ENCODE peak calls at places on chromosomes 3 and 15, in nine cellular contexts. N is CD8-positive, alpha-beta T cell; M is AG04450; X is lung; I is tibial nerve; L is neural progenitor cell; Z is A549; F is endothelial cell of umbilical vein; O is stomach. T is an unnamed sample.

GRCh38 chr3:104788807-104789206 is 577.9 kb upstream of the ALCAM start:
- DNase-seq in N (no peak), M (no peak), X (no peak), I (no peak), L (no peak), Z (no peak), F (no peak), O (no peak), T (no peak)

GRCh38 chr3:1693145-1693544 is 405.5 kb upstream of the CNTN4 start:
- DNase-seq in N (no peak), M (no peak), X (no peak), I (no peak), L (no peak), Z (no peak), F (no peak), O (no peak), T (no peak)

GRCh38 chr3:186193534-186194450 is 84.9 kb upstream of the ETV5 start:
- DNase-seq in N (no peak), M (no peak), X (no peak), I (no peak), L (peak; percentile 82), Z (no peak), F (no peak), O (no peak), T (no peak)

GRCh38 chr3:140953028-140953960 is 11.7 kb downstream of the SLC25A36 start:
- DNase-seq in N (no peak), M (peak; percentile 18), X (no peak), I (no peak), L (no peak), Z (no peak), F (peak; percentile 15), O (no peak), T (peak; percentile 71)

GRCh38 chr3:161551697-161552096 is 55.1 kb downstream of the OTOL1 start:
- DNase-seq in N (no peak), M (no peak), X (no peak), I (no peak), L (no peak), Z (no peak), F (no peak), O (no peak), T (no peak)

GRCh38 chr3:28940530-28940929 is 340.3 kb upstream of the RBMS3 start:
- DNase-seq in N (no peak), M (peak; percentile 78), X (no peak), I (peak; percentile 52), L (no peak), Z (no peak), F (peak; percentile 72), O (no peak), T (peak; percentile 88)

GRCh38 chr3:181630873-181631272 is 80.9 kb upstream of the SOX2 start:
- DNase-seq in N (no peak), M (no peak), X (no peak), I (no peak), L (no peak), Z (no peak), F (peak; percentile 58), O (no peak), T (peak; percentile 47)

GRCh38 chr3:173599673-173600072 is 202.1 kb downstream of the NLGN1 start:
- DNase-seq in N (no peak), M (no peak), X (no peak), I (no peak), L (no peak), Z (no peak), F (no peak), O (no peak), T (no peak)

GRCh38 chr3:69914395-69914794 is 85.1 kb upstream of the SAMMSON start:
- DNase-seq in N (no peak), M (no peak), X (no peak), I (no peak), L (no peak), Z (no peak), F (no peak), O (no peak), T (no peak)

GRCh38 chr3:63192248-63192647 is 85.9 kb upstream of the SYNPR start:
- DNase-seq in N (no peak), M (no peak), X (no peak), I (no peak), L (no peak), Z (no peak), F (no peak), O (no peak), T (no peak)

GRCh38 chr3:123605789-123606234 is 21.0 kb upstream of the HACD2 start:
- DNase-seq in N (no peak), M (no peak), X (no peak), I (no peak), L (no peak), Z (peak; percentile 58), F (no peak), O (no peak), T (no peak)

GRCh38 chr3:64432870-64433269 is 207.6 kb upstream of the PRICKLE2 start:
- DNase-seq in N (no peak), M (no peak), X (no peak), I (no peak), L (no peak), Z (no peak), F (no peak), O (no peak), T (no peak)

GRCh38 chr15:40567111-40567510 is 2.0 kb upstream of the RPUSD2 start:
- DNase-seq in N (no peak), M (no peak), X (no peak), I (no peak), L (peak; percentile 61), Z (no peak), F (peak; percentile 13), O (no peak), T (no peak)

GRCh38 chr15:64619880-64620839 is 155.2 kb downstream of the RBPMS2 start:
- DNase-seq in N (no peak), M (no peak), X (no peak), I (no peak), L (no peak), Z (no peak), F (peak; percentile 24), O (no peak), T (peak; percentile 88)

GRCh38 chr15:50046159-50046558 is 72.9 kb downstream of the ATP8B4 start:
- DNase-seq in N (no peak), M (no peak), X (no peak), I (no peak), L (no peak), Z (no peak), F (no peak), O (no peak), T (no peak)

GRCh38 chr15:59615661-59616060 is 4.1 kb downstream of the GCNT3 start:
- DNase-seq in N (no peak), M (no peak), X (no peak), I (no peak), L (no peak), Z (no peak), F (no peak), O (no peak), T (no peak)

GRCh38 chr15:59622289-59622688 is 10.7 kb downstream of the GCNT3 start:
- DNase-seq in N (peak; percentile 14), M (no peak), X (no peak), I (no peak), L (peak; percentile 55), Z (peak; percentile 96), F (peak; percentile 55), O (peak; percentile 66), T (peak; percentile 92)

GRCh38 chr15:59614153-59614552 is 2.6 kb downstream of the GCNT3 start:
- DNase-seq in N (no peak), M (no peak), X (no peak), I (no peak), L (no peak), Z (no peak), F (no peak), O (no peak), T (no peak)

GRCh38 chr15:59611277-59612260 is at the start of gene GCNT3:
- DNase-seq in N (no peak), M (no peak), X (no peak), I (no peak), L (no peak), Z (peak; percentile 97), F (no peak), O (no peak), T (peak; percentile 96)

GRCh38 chr15:59616390-59616789 is 4.8 kb downstream of the GCNT3 start:
- DNase-seq in N (no peak), M (no peak), X (no peak), I (no peak), L (no peak), Z (no peak), F (no peak), O (no peak), T (no peak)
- TF ChIP-seq CTCF in N (no peak), M (no peak), X (no peak), I (no peak), L (no peak), Z (peak; percentile 15), F (no peak), O (peak; percentile 5), T (no peak)

GRCh38 chr15:63385911-63386531 is 4.4 kb upstream of the CA12 start:
- DNase-seq in N (no peak), M (no peak), X (no peak), I (no peak), L (no peak), Z (no peak), F (no peak), O (no peak), T (no peak)
- H3K27ac ChIP-seq in N (no peak overlapping the region), M (no peak overlapping the region), X (no peak overlapping the region), I (no peak overlapping the region), L (no peak overlapping the region), Z (no peak overlapping the region), F (no peak overlapping the region), O (no peak overlapping the region), T (no peak overlapping the region)

GRCh38 chr3:197737319-197737649 is 580 bp upstream of the RUBCN start:
- DNase-seq in N (no peak), M (no peak), X (no peak), I (no peak), L (no peak), Z (no peak), F (no peak), O (no peak), T (peak; percentile 29)
- H3K4me3 ChIP-seq in N (peak overlapping the region; percentile 90), M (peak overlapping the region; percentile 75), X (peak overlapping the region; percentile 44), I (peak overlapping the region; percentile 61), L (peak overlapping the region; percentile 88), Z (peak overlapping the region; percentile 81), F (peak overlapping the region; percentile 32), O (peak overlapping the region; percentile 95), T (peak overlapping the region; percentile 91)

GRCh38 chr15:78810377-78811123 is 714 bp downstream of the ADAMTS7 start:
- DNase-seq in N (peak; percentile 13), M (no peak), X (peak; percentile 54), I (peak; percentile 42), L (peak; percentile 74), Z (peak; percentile 79), F (peak; percentile 45), O (peak; percentile 67), T (peak; percentile 98)

GRCh38 chr15:78807359-78807758 is 3.9 kb downstream of the ADAMTS7 start:
- DNase-seq in N (no peak), M (no peak), X (no peak), I (no peak), L (no peak), Z (no peak), F (no peak), O (no peak), T (no peak)

GRCh38 chr15:78810003-78810376 is 1.3 kb downstream of the ADAMTS7 start:
- DNase-seq in N (no peak), M (no peak), X (no peak), I (no peak), L (no peak), Z (no peak), F (no peak), O (no peak), T (no peak)

GRCh38 chr15:78811124-78811824 is at the start of gene ADAMTS7:
- DNase-seq in N (peak; percentile 66), M (peak; percentile 32), X (peak; percentile 61), I (peak; percentile 42), L (peak; percentile 96), Z (peak; percentile 96), F (peak; percentile 62), O (peak; percentile 70), T (peak; percentile 100)

GRCh38 chr15:78808550-78808949 is 2.7 kb downstream of the ADAMTS7 start:
- DNase-seq in N (no peak), M (no peak), X (no peak), I (no peak), L (peak; percentile 63), Z (peak; percentile 71), F (peak; percentile 37), O (no peak), T (peak; percentile 86)
- TF ChIP-seq CTCF in N (peak; percentile 24), M (peak; percentile 57), X (no peak), I (no peak), L (peak; percentile 62), Z (peak; percentile 47), F (peak; percentile 63), O (peak; percentile 8), T (peak; percentile 51)

T was measured in osteoblast.